ENCODE peak calls at places on chromosome 12, in ten cellular contexts. M is stimulated activated CD8-positive, alpha-beta memory T cell treated with anti-CD3 and anti-CD28 coated beads, Interleukin-15, amount 100 ng/mL, for 1 hour; O is neuronal stem cell; R is non-pigmented ciliary epithelial cell; E is fibroblast of the aortic adventitia; A is NAMALWA; N is iris pigment epithelial cell; C is NCI-H146; K is fibroblast of mammary gland; G is head of caudate nucleus. P is an unnamed sample.
A peak's percentile ranks its signal among the peaks of the same experiment; 100 is the strongest.

GRCh38 chr12:45543887-45544286 is 185.6 kb upstream of the ARID2 start:
- DNase-seq in M (peak; percentile 17), O (peak; percentile 52), R (peak; percentile 69), E (peak; percentile 94), A (peak; percentile 85), N (peak; percentile 85), C (peak; percentile 73), K (peak; percentile 87), G (peak; percentile 35), P (peak; percentile 94)

GRCh38 chr12:51579321-51579850 is 11.6 kb upstream of the SCN8A start:
- DNase-seq in M (no peak), O (no peak), R (no peak), E (no peak), A (no peak), N (no peak), C (no peak), K (no peak), G (no peak), P (no peak)

GRCh38 chr12:2813573-2814185 is 1.2 kb downstream of the ITFG2 start:
- DNase-seq in M (peak; percentile 8), O (no peak), R (no peak), E (peak; percentile 76), A (peak; percentile 92), N (peak; percentile 75), C (peak; percentile 71), K (peak; percentile 73), G (no peak), P (peak; percentile 90)

GRCh38 chr12:63899396-63899795 is 54.9 kb downstream of the SRGAP1 start:
- DNase-seq in M (no peak), O (no peak), R (no peak), E (no peak), A (no peak), N (no peak), C (no peak), K (no peak), G (no peak), P (peak; percentile 28)

GRCh38 chr12:53052419-53053222 is 2.8 kb downstream of the TNS2 start:
- DNase-seq in M (no peak), O (no peak), R (no peak), E (peak; percentile 86), A (no peak), N (peak; percentile 85), C (no peak), K (peak; percentile 84), G (peak; percentile 92), P (peak; percentile 64)

GRCh38 chr12:109637996-109638395 is 64.4 kb downstream of the MVK start:
- DNase-seq in M (no peak), O (no peak), R (no peak), E (no peak), A (no peak), N (no peak), C (no peak), K (no peak), G (no peak), P (no peak)

GRCh38 chr12:51210690-51211395 is 7.0 kb downstream of the POU6F1 start:
- DNase-seq in M (no peak), O (no peak), R (no peak), E (no peak), A (no peak), N (no peak), C (no peak), K (no peak), G (peak; percentile 50), P (no peak)

GRCh38 chr12:69843653-69844052 is 18.6 kb downstream of the MYRFL start:
- DNase-seq in M (no peak), O (no peak), R (no peak), E (no peak), A (no peak), N (no peak), C (no peak), K (no peak), G (no peak), P (no peak)

GRCh38 chr12:78192979-78193378 is 362.3 kb downstream of the NAV3 start:
- DNase-seq in M (no peak), O (no peak), R (no peak), E (peak; percentile 49), A (no peak), N (peak; percentile 57), C (no peak), K (peak; percentile 92), G (no peak), P (no peak)

GRCh38 chr12:67593041-67593870 is 55.3 kb upstream of the DYRK2 start:
- DNase-seq in M (no peak), O (no peak), R (no peak), E (peak; percentile 11), A (no peak), N (peak; percentile 5), C (no peak), K (peak; percentile 54), G (no peak), P (peak; percentile 98)

GRCh38 chr12:2980630-2981029 is 21.4 kb downstream of the TEAD4 start:
- DNase-seq in M (no peak), O (no peak), R (no peak), E (no peak), A (no peak), N (no peak), C (no peak), K (no peak), G (no peak), P (no peak)